ENCODE peak calls at places on chromosomes 4 and X, in six cellular contexts. One of them, this sample, is unnamed.

GRCh38 chr4:182883351-182883750 is 33.8 kb downstream of the DCTD start:
- DNase-seq in mammary epithelial cell: no peak
- DNase-seq in CD4-positive, alpha-beta memory T cell: no peak
- DNase-seq in PC-3: no peak
- DNase-seq in MM.1S: no peak
- DNase-seq in IMR-90: no peak
- DNase-seq in this sample: no peak

GRCh38 chr4:7612311-7612710 is 177.6 kb upstream of the PSAPL1 start:
- DNase-seq in mammary epithelial cell: no peak
- DNase-seq in CD4-positive, alpha-beta memory T cell: no peak
- DNase-seq in PC-3: no peak
- DNase-seq in MM.1S: no peak
- DNase-seq in IMR-90: no peak
- DNase-seq in this sample: no peak

GRCh38 chr4:174012135-174012923 is 271.1 kb downstream of the FBXO8 start:
- DNase-seq in mammary epithelial cell: no peak
- DNase-seq in CD4-positive, alpha-beta memory T cell: no peak
- DNase-seq in PC-3: no peak
- DNase-seq in MM.1S: no peak
- DNase-seq in IMR-90: no peak
- DNase-seq in this sample: no peak

GRCh38 chrX:150361070-150361776 is 1.9 kb upstream of the MAMLD1 start:
- DNase-seq in mammary epithelial cell: peak
- DNase-seq in CD4-positive, alpha-beta memory T cell: peak
- DNase-seq in PC-3: peak
- DNase-seq in MM.1S: no peak
- DNase-seq in IMR-90: peak
- DNase-seq in this sample: peak

GRCh38 chr4:65971686-65972085 is 301.4 kb upstream of the EPHA5 start:
- DNase-seq in mammary epithelial cell: no peak
- DNase-seq in CD4-positive, alpha-beta memory T cell: no peak
- DNase-seq in PC-3: no peak
- DNase-seq in MM.1S: no peak
- DNase-seq in IMR-90: no peak
- DNase-seq in this sample: no peak

GRCh38 chr4:4689694-4690440 is 148.0 kb upstream of the STX18 start:
- DNase-seq in mammary epithelial cell: no peak
- DNase-seq in CD4-positive, alpha-beta memory T cell: no peak
- DNase-seq in PC-3: no peak
- DNase-seq in MM.1S: peak
- DNase-seq in IMR-90: no peak
- DNase-seq in this sample: no peak

GRCh38 chr4:20464381-20464780 is 212.7 kb downstream of the SLIT2 start:
- DNase-seq in mammary epithelial cell: peak
- DNase-seq in CD4-positive, alpha-beta memory T cell: no peak
- DNase-seq in PC-3: peak
- DNase-seq in MM.1S: no peak
- DNase-seq in IMR-90: peak
- DNase-seq in this sample: no peak

GRCh38 chr4:139175647-139176298 is 1.2 kb downstream of the ELF2 start:
- DNase-seq in mammary epithelial cell: no peak
- DNase-seq in CD4-positive, alpha-beta memory T cell: no peak
- DNase-seq in PC-3: no peak
- DNase-seq in MM.1S: no peak
- DNase-seq in IMR-90: peak
- DNase-seq in this sample: no peak

GRCh38 chrX:133698298-133698697 is 283.0 kb upstream of the GPC4 start:
- DNase-seq in mammary epithelial cell: no peak
- DNase-seq in CD4-positive, alpha-beta memory T cell: no peak
- DNase-seq in PC-3: peak
- DNase-seq in MM.1S: no peak
- DNase-seq in IMR-90: peak
- DNase-seq in this sample: no peak

GRCh38 chr4:10783351-10783750 is 98.8 kb upstream of the CLNK start:
- DNase-seq in mammary epithelial cell: peak
- DNase-seq in CD4-positive, alpha-beta memory T cell: no peak
- DNase-seq in PC-3: peak
- DNase-seq in MM.1S: no peak
- DNase-seq in IMR-90: peak
- DNase-seq in this sample: no peak

GRCh38 chrX:38220024-38220935 is at the start of gene SRPX:
- DNase-seq in mammary epithelial cell: peak
- DNase-seq in CD4-positive, alpha-beta memory T cell: no peak
- DNase-seq in PC-3: peak
- DNase-seq in MM.1S: peak
- DNase-seq in IMR-90: peak
- DNase-seq in this sample: peak

GRCh38 chr4:141154725-141155124 is 21.5 kb upstream of the RNF150 start:
- DNase-seq in mammary epithelial cell: no peak
- DNase-seq in CD4-positive, alpha-beta memory T cell: no peak
- DNase-seq in PC-3: no peak
- DNase-seq in MM.1S: no peak
- DNase-seq in IMR-90: peak
- DNase-seq in this sample: no peak

GRCh38 chr4:56261027-56261426 is 126.3 kb downstream of the AASDH start:
- DNase-seq in mammary epithelial cell: no peak
- DNase-seq in CD4-positive, alpha-beta memory T cell: peak
- DNase-seq in PC-3: no peak
- DNase-seq in MM.1S: no peak
- DNase-seq in IMR-90: no peak
- DNase-seq in this sample: no peak

GRCh38 chr4:172489896-172490295 is 676.7 kb downstream of the GALNTL6 start:
- DNase-seq in mammary epithelial cell: no peak
- DNase-seq in CD4-positive, alpha-beta memory T cell: no peak
- DNase-seq in PC-3: no peak
- DNase-seq in MM.1S: no peak
- DNase-seq in IMR-90: no peak
- DNase-seq in this sample: no peak

GRCh38 chrX:65596270-65596669 is 61.7 kb upstream of the LAS1L start:
- DNase-seq in mammary epithelial cell: peak
- DNase-seq in CD4-positive, alpha-beta memory T cell: peak
- DNase-seq in PC-3: peak
- DNase-seq in MM.1S: peak
- DNase-seq in IMR-90: peak
- DNase-seq in this sample: no peak

DNA sequence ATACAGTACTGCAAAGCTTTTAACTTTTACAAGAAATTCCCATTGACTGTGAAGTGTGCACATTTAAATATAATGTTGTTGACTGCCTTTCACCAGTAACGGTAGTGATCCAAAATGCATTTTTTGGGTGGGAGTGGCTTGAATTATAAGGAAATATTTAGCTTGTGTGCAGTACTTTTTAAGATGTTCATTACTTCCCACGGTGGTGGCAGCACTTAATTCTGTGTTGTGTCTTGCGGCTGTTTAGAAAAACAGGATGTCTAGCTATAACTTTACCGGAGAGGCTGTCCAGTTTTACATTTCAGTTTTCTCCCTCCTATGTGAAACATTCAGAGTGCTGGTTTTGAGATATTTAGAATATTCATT is 1.7 kb downstream of the TMEM131L start:
- DNase-seq in mammary epithelial cell: no peak
- DNase-seq in CD4-positive, alpha-beta memory T cell: peak
- DNase-seq in PC-3: no peak
- DNase-seq in MM.1S: no peak
- DNase-seq in IMR-90: no peak
- DNase-seq in this sample: no peak
- H3K27ac ChIP-seq in mammary epithelial cell: no peak
- H3K27ac ChIP-seq in CD4-positive, alpha-beta memory T cell: peak
- H3K27ac ChIP-seq in PC-3: peak
- H3K27ac ChIP-seq in MM.1S: no peak
- H3K27ac ChIP-seq in IMR-90: no peak
- H3K27ac ChIP-seq in this sample: peak

DNA sequence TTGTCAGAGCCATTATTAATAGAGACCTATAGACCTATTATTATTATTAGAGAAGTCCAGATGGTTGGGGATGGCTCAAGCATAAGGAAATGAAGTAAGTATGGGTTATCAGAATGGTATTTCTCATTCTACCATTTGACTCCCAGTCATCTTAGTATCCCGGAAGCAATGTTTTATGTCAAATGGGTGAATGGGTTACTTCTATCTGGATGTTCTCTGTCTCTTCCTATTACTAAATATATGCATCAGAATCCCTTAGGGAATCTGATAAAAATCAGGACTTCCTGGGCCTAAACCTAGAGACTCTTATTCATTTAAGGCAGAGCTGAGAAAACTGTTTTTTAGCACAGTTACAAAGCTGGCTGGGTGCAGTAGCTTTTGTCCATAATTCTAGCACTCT is 149.9 kb downstream of the SLC10A7 start:
- DNase-seq in mammary epithelial cell: no peak
- DNase-seq in CD4-positive, alpha-beta memory T cell: no peak
- DNase-seq in PC-3: no peak
- DNase-seq in MM.1S: no peak
- DNase-seq in IMR-90: no peak
- DNase-seq in this sample: no peak
- H3K27ac ChIP-seq in mammary epithelial cell: no peak
- H3K27ac ChIP-seq in CD4-positive, alpha-beta memory T cell: no peak
- H3K27ac ChIP-seq in PC-3: no peak
- H3K27ac ChIP-seq in MM.1S: no peak
- H3K27ac ChIP-seq in IMR-90: no peak
- H3K27ac ChIP-seq in this sample: no peak

GRCh38 chrX:40153335-40154221 is 55.8 kb upstream of the BCOR start:
- DNase-seq in mammary epithelial cell: no peak
- DNase-seq in CD4-positive, alpha-beta memory T cell: peak
- DNase-seq in PC-3: peak
- DNase-seq in MM.1S: peak
- DNase-seq in IMR-90: no peak
- DNase-seq in this sample: peak

GRCh38 chrX:40156472-40157227 is 58.9 kb upstream of the BCOR start:
- DNase-seq in mammary epithelial cell: no peak
- DNase-seq in CD4-positive, alpha-beta memory T cell: no peak
- DNase-seq in PC-3: no peak
- DNase-seq in MM.1S: no peak
- DNase-seq in IMR-90: no peak
- DNase-seq in this sample: no peak

GRCh38 chrX:40155617-40156471 is 58.1 kb upstream of the BCOR start:
- DNase-seq in mammary epithelial cell: no peak
- DNase-seq in CD4-positive, alpha-beta memory T cell: no peak
- DNase-seq in PC-3: no peak
- DNase-seq in MM.1S: no peak
- DNase-seq in IMR-90: no peak
- DNase-seq in this sample: no peak

GRCh38 chrX:40154229-40154852 is 56.6 kb upstream of the BCOR start:
- DNase-seq in mammary epithelial cell: no peak
- DNase-seq in CD4-positive, alpha-beta memory T cell: no peak
- DNase-seq in PC-3: peak
- DNase-seq in MM.1S: no peak
- DNase-seq in IMR-90: no peak
- DNase-seq in this sample: no peak

GRCh38 chrX:40154853-40155616 is 57.3 kb upstream of the BCOR start:
- DNase-seq in mammary epithelial cell: no peak
- DNase-seq in CD4-positive, alpha-beta memory T cell: no peak
- DNase-seq in PC-3: peak
- DNase-seq in MM.1S: peak
- DNase-seq in IMR-90: peak
- DNase-seq in this sample: peak
- H3K27ac ChIP-seq in mammary epithelial cell: no peak
- H3K27ac ChIP-seq in CD4-positive, alpha-beta memory T cell: no peak
- H3K27ac ChIP-seq in PC-3: no peak
- H3K27ac ChIP-seq in MM.1S: no peak
- H3K27ac ChIP-seq in IMR-90: no peak
- H3K27ac ChIP-seq in this sample: peak

GRCh38 chr4:118969359-118969758 is 80.7 kb downstream of the SYNPO2 start:
- DNase-seq in mammary epithelial cell: peak
- DNase-seq in CD4-positive, alpha-beta memory T cell: no peak
- DNase-seq in PC-3: peak
- DNase-seq in MM.1S: no peak
- DNase-seq in IMR-90: peak
- DNase-seq in this sample: no peak

GRCh38 chr4:118975487-118976192 is 87.0 kb downstream of the SYNPO2 start:
- DNase-seq in mammary epithelial cell: no peak
- DNase-seq in CD4-positive, alpha-beta memory T cell: no peak
- DNase-seq in PC-3: no peak
- DNase-seq in MM.1S: no peak
- DNase-seq in IMR-90: no peak
- DNase-seq in this sample: no peak

GRCh38 chr4:118974758-118975157 is 86.1 kb downstream of the SYNPO2 start:
- DNase-seq in mammary epithelial cell: peak
- DNase-seq in CD4-positive, alpha-beta memory T cell: no peak
- DNase-seq in PC-3: peak
- DNase-seq in MM.1S: no peak
- DNase-seq in IMR-90: peak
- DNase-seq in this sample: no peak

GRCh38 chr4:118972167-118972566 is 83.5 kb downstream of the SYNPO2 start:
- DNase-seq in mammary epithelial cell: no peak
- DNase-seq in CD4-positive, alpha-beta memory T cell: no peak
- DNase-seq in PC-3: no peak
- DNase-seq in MM.1S: no peak
- DNase-seq in IMR-90: no peak
- DNase-seq in this sample: no peak

GRCh38 chr4:118973295-118973694 is 84.6 kb downstream of the SYNPO2 start:
- DNase-seq in mammary epithelial cell: no peak
- DNase-seq in CD4-positive, alpha-beta memory T cell: no peak
- DNase-seq in PC-3: peak
- DNase-seq in MM.1S: no peak
- DNase-seq in IMR-90: no peak
- DNase-seq in this sample: no peak
- H3K27ac ChIP-seq in mammary epithelial cell: no peak
- H3K27ac ChIP-seq in CD4-positive, alpha-beta memory T cell: no peak
- H3K27ac ChIP-seq in PC-3: peak
- H3K27ac ChIP-seq in MM.1S: no peak
- H3K27ac ChIP-seq in IMR-90: no peak
- H3K27ac ChIP-seq in this sample: no peak

DNA sequence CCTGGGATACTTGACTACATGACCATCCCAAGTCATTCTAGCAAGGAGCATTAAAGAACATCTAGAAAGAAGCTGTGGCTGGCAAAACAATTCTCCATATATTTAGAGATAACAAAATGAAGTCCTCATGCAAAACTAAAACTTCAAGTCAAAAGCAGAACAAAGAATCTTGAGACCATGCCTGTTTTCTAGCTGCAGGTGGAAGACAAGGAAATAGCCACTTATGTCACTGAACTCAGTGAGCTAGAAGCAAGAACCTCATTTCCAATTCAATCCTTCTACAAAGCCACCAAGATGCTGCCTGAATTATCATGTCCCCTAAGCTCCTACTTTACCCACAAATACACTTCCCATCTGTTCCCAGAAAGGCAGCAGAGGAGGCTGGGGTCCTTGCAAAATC is 13.8 kb downstream of the USP46 start:
- DNase-seq in mammary epithelial cell: no peak
- DNase-seq in CD4-positive, alpha-beta memory T cell: no peak
- DNase-seq in PC-3: no peak
- DNase-seq in MM.1S: no peak
- DNase-seq in IMR-90: no peak
- DNase-seq in this sample: no peak
- H3K27ac ChIP-seq in mammary epithelial cell: no peak
- H3K27ac ChIP-seq in CD4-positive, alpha-beta memory T cell: no peak
- H3K27ac ChIP-seq in PC-3: no peak
- H3K27ac ChIP-seq in MM.1S: no peak
- H3K27ac ChIP-seq in IMR-90: no peak
- H3K27ac ChIP-seq in this sample: no peak

DNA sequence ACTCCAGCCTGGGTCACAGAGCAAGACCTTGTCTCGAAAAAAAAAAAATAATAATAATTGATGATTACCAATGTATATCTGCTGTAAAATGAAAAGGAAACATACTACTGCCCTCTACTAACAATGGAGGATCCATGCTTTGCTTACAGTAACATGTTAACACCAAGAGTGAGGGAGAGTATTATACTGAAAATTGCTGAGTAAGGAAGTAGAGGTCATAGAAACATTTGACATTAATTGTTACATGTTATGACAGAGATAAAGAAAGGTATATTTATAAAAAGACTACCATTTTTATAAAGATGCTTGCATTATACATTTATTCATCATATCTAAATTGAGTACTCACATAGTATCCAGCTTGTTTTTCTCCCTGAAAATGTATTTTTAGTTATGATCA is 1989.8 kb upstream of the TENM3 start:
- DNase-seq in mammary epithelial cell: no peak
- DNase-seq in CD4-positive, alpha-beta memory T cell: no peak
- DNase-seq in PC-3: no peak
- DNase-seq in MM.1S: no peak
- DNase-seq in IMR-90: no peak
- DNase-seq in this sample: no peak
- H3K27ac ChIP-seq in mammary epithelial cell: no peak
- H3K27ac ChIP-seq in CD4-positive, alpha-beta memory T cell: no peak
- H3K27ac ChIP-seq in PC-3: no peak
- H3K27ac ChIP-seq in MM.1S: no peak
- H3K27ac ChIP-seq in IMR-90: no peak
- H3K27ac ChIP-seq in this sample: no peak

This sample was measured in lower lobe of right lung.